ENCODE peak calls at places on chromosomes 4 and X, in four cellular contexts. H, T, S and O are unnamed samples.

GRCh38 chrX:139596068-139596467 is 65.5 kb downstream of the F9 start:
- DNase-seq in H (no peak), T (no peak), S (no peak), O (no peak)

GRCh38 chrX:110402855-110403230 is 44.2 kb downstream of the RTL9 start:
- DNase-seq in H (no peak), T (peak), S (no peak), O (peak)

GRCh38 chr4:139922625-139923024 is 231.4 kb downstream of the MAML3 start:
- DNase-seq in H (no peak), T (peak), S (no peak), O (no peak)

GRCh38 chr4:145541266-145541770 is 59.7 kb downstream of the SMAD1 start:
- DNase-seq in H (no peak), T (peak), S (no peak), O (peak)

GRCh38 chr4:72858328-72858727 is 211.2 kb downstream of the COX18 start:
- DNase-seq in H (no peak), T (peak), S (no peak), O (peak)

GRCh38 chr4:112766422-112766821 is 129.5 kb downstream of the LARP7 start:
- DNase-seq in H (no peak), T (peak), S (peak), O (peak)

GRCh38 chr4:7251321-7251720 is 59.0 kb downstream of the SORCS2 start:
- DNase-seq in H (no peak), T (no peak), S (no peak), O (no peak)

GRCh38 chr4:38982356-38983095 is 49.7 kb downstream of the TMEM156 start:
- DNase-seq in H (no peak), T (no peak), S (no peak), O (no peak)